ENCODE peak calls at places on chromosomes 12 and 14, in ten cellular contexts. A, J, L, U, M, F, N, I, Q and V are unnamed samples.

GRCh38 chr14:49594347-49595089 is 4.2 kb upstream of the LRR1 start:
- DNase-seq in A (peak), J (no peak), L (no peak), U (no peak), M (peak), F (peak), N (peak), I (peak), Q (no peak), V (no peak)

GRCh38 chr12:47025798-47026197 is 53.6 kb upstream of the PCED1B start:
- DNase-seq in A (no peak), J (no peak), L (no peak), U (no peak), M (no peak), F (no peak), N (no peak), I (no peak), Q (no peak), V (no peak)

GRCh38 chr14:49692895-49693737 is at the start of gene KLHDC1:
- DNase-seq in A (peak), J (peak), L (peak), U (peak), M (peak), F (peak), N (peak), I (peak), Q (peak), V (peak)

GRCh38 chr12:111297703-111298426 is 71.0 kb downstream of the PHETA1 start:
- DNase-seq in A (no peak), J (no peak), L (no peak), U (no peak), M (no peak), F (no peak), N (no peak), I (no peak), Q (no peak), V (no peak)

GRCh38 chr14:36973806-36974442 is 198.5 kb downstream of the SLC25A21 start:
- DNase-seq in A (peak), J (no peak), L (no peak), U (peak), M (no peak), F (no peak), N (peak), I (peak), Q (peak), V (no peak)

GRCh38 chr12:2018401-2018800 is 14.1 kb upstream of the DCP1B start:
- DNase-seq in A (no peak), J (no peak), L (no peak), U (no peak), M (no peak), F (no peak), N (no peak), I (no peak), Q (no peak), V (no peak)

GRCh38 chr12:93050026-93050747 is 121.1 kb upstream of the EEA1 start:
- DNase-seq in A (peak), J (no peak), L (no peak), U (peak), M (no peak), F (no peak), N (peak), I (peak), Q (peak), V (no peak)

GRCh38 chr14:53663709-53664108 is 292.9 kb downstream of the BMP4 start:
- DNase-seq in A (peak), J (no peak), L (no peak), U (no peak), M (peak), F (no peak), N (no peak), I (peak), Q (peak), V (no peak)

GRCh38 chr14:103021817-103022668 is 35.3 kb downstream of the CDC42BPB start:
- DNase-seq in A (peak), J (no peak), L (no peak), U (no peak), M (no peak), F (no peak), N (no peak), I (peak), Q (peak), V (no peak)

GRCh38 chr12:113860059-113860820 is 105.9 kb downstream of the RBM19 start:
- DNase-seq in A (no peak), J (no peak), L (no peak), U (no peak), M (no peak), F (no peak), N (no peak), I (no peak), Q (no peak), V (no peak)

GRCh38 chr14:67186369-67186768 is 2.9 kb upstream of the GARIN2 start:
- DNase-seq in A (no peak), J (no peak), L (no peak), U (no peak), M (no peak), F (no peak), N (no peak), I (no peak), Q (no peak), V (no peak)

GRCh38 chr14:74670726-74671125 is 42.2 kb downstream of the AREL1 start:
- DNase-seq in A (peak), J (no peak), L (no peak), U (no peak), M (no peak), F (no peak), N (no peak), I (peak), Q (no peak), V (no peak)

GRCh38 chr14:30283822-30284446 is 275.0 kb upstream of the G2E3 start:
- DNase-seq in A (peak), J (no peak), L (no peak), U (peak), M (no peak), F (no peak), N (no peak), I (peak), Q (peak), V (no peak)

GRCh38 chr12:2555487-2556082 is 239.2 kb upstream of the FKBP4 start:
- DNase-seq in A (no peak), J (no peak), L (no peak), U (no peak), M (no peak), F (no peak), N (no peak), I (no peak), Q (no peak), V (no peak)

GRCh38 chr12:93181396-93181965 is 196.2 kb upstream of the NUDT4 start:
- DNase-seq in A (no peak), J (no peak), L (no peak), U (no peak), M (no peak), F (no peak), N (no peak), I (no peak), Q (no peak), V (no peak)

GRCh38 chr14:92247937-92248336 is 75.0 kb upstream of the SLC24A4 start:
- DNase-seq in A (no peak), J (no peak), L (no peak), U (no peak), M (no peak), F (no peak), N (no peak), I (no peak), Q (no peak), V (no peak)

GRCh38 chr14:67837011-67837624 is 17.5 kb downstream of the RAD51B start:
- DNase-seq in A (peak), J (no peak), L (no peak), U (peak), M (peak), F (peak), N (peak), I (peak), Q (peak), V (peak)

GRCh38 chr14:100116134-100116533 is 43.3 kb downstream of the DEGS2 start:
- DNase-seq in A (no peak), J (no peak), L (no peak), U (no peak), M (no peak), F (no peak), N (no peak), I (no peak), Q (no peak), V (no peak)

GRCh38 chr12:82981150-82981549 is 294.4 kb downstream of the TMTC2 start:
- DNase-seq in A (peak), J (no peak), L (no peak), U (no peak), M (no peak), F (no peak), N (no peak), I (peak), Q (peak), V (no peak)

GRCh38 chr12:12327802-12328201 is 22.2 kb downstream of the MANSC1 start:
- DNase-seq in A (peak), J (no peak), L (no peak), U (no peak), M (no peak), F (no peak), N (no peak), I (peak), Q (peak), V (peak)

GRCh38 chr12:114864688-114865685 is 181.0 kb upstream of the TBX3 start:
- DNase-seq in A (no peak), J (no peak), L (no peak), U (no peak), M (no peak), F (no peak), N (no peak), I (no peak), Q (peak), V (no peak)

GRCh38 chr12:85036241-85036707 is at the start of the genes LRRIQ1 and TSPAN19:
- DNase-seq in A (peak), J (peak), L (peak), U (no peak), M (peak), F (peak), N (peak), I (peak), Q (peak), V (peak)

DNA sequence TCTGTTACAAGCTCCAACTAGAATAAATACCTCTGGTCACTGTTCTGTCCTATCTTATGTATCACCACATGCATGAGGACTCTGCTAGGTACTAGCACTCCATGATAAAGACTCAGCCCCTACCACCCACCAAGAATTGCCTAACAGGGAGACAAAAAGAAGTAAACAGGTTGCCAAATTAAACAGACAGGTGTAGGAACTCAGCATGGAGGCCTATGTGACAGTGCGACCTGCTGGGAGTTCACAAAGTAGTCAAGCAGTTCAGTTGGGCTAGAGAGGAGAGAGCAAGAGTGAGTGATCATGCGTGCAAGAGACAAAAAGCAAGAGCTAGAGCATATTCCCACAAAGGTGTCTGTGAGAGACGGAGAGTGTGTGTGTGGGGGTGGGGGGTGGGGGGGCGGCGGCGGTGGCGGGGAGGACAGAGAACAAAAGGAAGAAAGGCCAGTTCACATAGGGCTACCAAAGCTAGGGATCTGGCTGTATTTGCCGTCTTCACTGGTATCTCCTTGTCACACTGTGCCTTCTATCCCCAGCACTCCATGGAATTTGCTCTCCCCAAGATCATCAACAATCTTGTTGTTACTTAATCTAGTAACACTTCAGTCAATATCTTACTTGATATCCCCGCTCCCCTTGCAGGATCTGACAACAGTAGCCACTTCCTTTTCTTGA is 81.2 kb downstream of the SPPL3 start:
- DNase-seq in A (no peak), J (no peak), L (no peak), U (no peak), M (no peak), F (no peak), N (no peak), I (no peak), Q (no peak), V (no peak)
- H3K4me3 ChIP-seq in A (no peak), J (no peak), L (no peak), U (no peak), M (no peak), F (no peak), N (no peak), I (no peak), Q (no peak), V (no peak)

DNA sequence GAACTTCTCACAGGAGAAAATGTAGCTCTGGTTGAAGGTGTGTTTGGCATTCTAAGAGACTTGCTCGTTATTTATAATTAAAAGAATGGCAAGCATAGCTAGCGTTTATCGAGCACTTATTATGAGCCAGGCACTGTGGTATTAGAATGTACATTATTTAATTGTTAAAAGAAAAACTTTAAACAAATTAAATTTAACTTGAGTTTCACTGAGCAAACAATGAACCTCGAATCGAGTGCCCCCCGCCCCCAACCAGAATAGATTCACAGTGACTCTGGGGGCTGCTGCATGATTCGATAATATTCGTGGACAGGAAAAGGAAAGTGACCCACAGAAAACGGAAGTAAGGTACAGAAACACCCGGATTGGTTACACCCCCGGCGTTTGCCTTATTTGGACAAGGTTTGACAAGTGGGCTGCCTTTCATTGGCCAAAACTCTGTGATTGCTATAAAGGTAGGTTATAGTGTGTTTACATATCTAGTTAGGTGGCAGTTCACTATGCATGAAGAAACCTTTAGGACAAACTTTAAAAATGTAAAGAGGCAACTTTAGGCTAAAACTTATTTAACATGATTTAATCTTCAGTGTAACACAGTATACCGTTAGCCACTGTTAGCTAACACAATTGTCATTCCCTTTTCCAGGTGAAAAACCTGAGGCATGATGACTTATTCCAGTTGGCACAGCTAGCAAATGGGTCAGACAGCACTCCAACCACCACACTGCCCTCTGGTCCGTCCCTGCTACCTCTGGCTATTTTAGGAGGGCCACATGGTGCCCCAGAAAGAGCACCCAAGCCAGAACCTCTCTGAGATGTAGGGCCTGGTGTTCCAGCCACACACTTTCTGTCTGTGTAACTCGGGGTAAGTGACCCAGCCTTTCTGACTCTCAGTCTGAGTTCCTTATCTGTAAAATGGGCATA is 7.1 kb downstream of the SCNN1A start:
- DNase-seq in A (no peak), J (no peak), L (peak), U (no peak), M (no peak), F (no peak), N (no peak), I (no peak), Q (no peak), V (no peak)
- H3K4me3 ChIP-seq in A (no peak), J (no peak), L (peak), U (no peak), M (no peak), F (no peak), N (no peak), I (no peak), Q (no peak), V (no peak)

GRCh38 chr12:109052415-109053323 is at the start of gene USP30:
- DNase-seq in A (peak), J (peak), L (peak), U (peak), M (peak), F (peak), N (peak), I (peak), Q (peak), V (peak)
- H3K4me3 ChIP-seq in A (peak), J (peak), L (peak), U (peak), M (peak), F (peak), N (peak), I (peak), Q (peak), V (peak)

DNA sequence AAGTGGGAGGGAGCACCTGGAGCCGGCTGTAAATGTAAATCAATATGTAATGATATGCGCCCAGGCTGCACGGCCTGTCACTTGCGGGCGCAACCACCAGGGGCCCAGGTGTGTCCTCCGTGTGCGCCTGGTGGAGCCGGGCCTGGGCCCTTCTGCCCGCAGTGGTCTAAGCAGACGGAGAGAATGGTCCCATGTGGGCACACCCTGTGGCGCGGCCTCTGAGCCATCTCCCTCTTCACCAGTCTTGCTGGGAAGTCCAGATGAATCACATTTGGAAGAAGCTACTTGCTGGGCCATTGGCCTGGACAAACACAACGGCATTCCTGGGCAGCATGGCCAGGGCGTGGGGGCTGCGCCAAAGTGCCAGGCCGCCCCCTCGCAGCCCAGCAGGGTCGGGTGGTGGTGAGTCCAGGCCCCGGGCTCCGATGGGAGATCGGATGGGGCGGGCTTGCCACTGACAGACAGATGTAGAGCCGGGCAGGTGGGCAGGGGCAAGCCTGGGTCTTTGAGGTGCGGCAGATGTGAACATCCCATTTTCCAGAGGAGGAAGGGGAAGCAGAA is 193.2 kb upstream of the C14orf180 start:
- DNase-seq in A (no peak), J (no peak), L (peak), U (no peak), M (peak), F (no peak), N (no peak), I (no peak), Q (no peak), V (no peak)
- H3K4me3 ChIP-seq in A (no peak), J (no peak), L (no peak), U (no peak), M (no peak), F (no peak), N (no peak), I (no peak), Q (no peak), V (no peak)

DNA sequence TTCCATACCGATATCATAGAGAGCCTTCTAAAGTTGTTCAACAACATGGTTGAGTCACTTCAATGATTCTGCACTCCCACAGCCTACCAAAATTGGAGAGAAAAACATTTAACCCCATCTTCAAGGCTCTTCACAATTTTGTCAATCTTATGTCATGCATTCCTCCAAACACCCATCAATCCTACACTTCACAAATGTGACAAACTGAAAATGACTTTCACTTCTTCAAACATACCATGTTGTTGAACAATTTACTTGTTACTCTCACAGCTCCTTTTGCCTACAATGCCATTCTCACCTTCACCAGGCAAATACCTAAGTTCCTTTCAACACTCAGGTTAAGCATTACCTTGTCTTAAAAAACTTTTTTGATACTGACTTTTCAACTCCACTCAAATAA is 88.0 kb downstream of the OSBPL8 start:
- DNase-seq in A (no peak), J (no peak), L (no peak), U (no peak), M (no peak), F (no peak), N (no peak), I (no peak), Q (no peak), V (no peak)
- H3K4me3 ChIP-seq in A (no peak), J (no peak), L (no peak), U (no peak), M (no peak), F (no peak), N (no peak), I (no peak), Q (no peak), V (no peak)

GRCh38 chr14:20623798-20624197 is 17.7 kb downstream of the OR6S1 start:
- DNase-seq in A (no peak), J (no peak), L (no peak), U (no peak), M (no peak), F (no peak), N (no peak), I (no peak), Q (no peak), V (no peak)
- H3K4me3 ChIP-seq in A (no peak), J (no peak), L (no peak), U (no peak), M (no peak), F (no peak), N (no peak), I (no peak), Q (no peak), V (no peak)

GRCh38 chr12:459430-460258 is at the start of gene B4GALNT3:
- DNase-seq in A (peak), J (peak), L (peak), U (no peak), M (peak), F (peak), N (no peak), I (peak), Q (no peak), V (peak)
- H3K4me3 ChIP-seq in A (peak), J (peak), L (peak), U (peak), M (peak), F (peak), N (peak), I (peak), Q (peak), V (peak)

GRCh38 chr12:42742691-42743090 is 153.1 kb upstream of the PRICKLE1 start:
- DNase-seq in A (no peak), J (no peak), L (no peak), U (no peak), M (no peak), F (no peak), N (no peak), I (no peak), Q (peak), V (peak)
- H3K4me3 ChIP-seq in A (peak), J (no peak), L (no peak), U (no peak), M (no peak), F (no peak), N (no peak), I (no peak), Q (no peak), V (no peak)

GRCh38 chr12:76037130-76038105 is 5.8 kb upstream of the PHLDA1 start:
- DNase-seq in A (peak), J (no peak), L (no peak), U (no peak), M (peak), F (no peak), N (peak), I (peak), Q (peak), V (no peak)
- H3K4me3 ChIP-seq in A (no peak), J (no peak), L (no peak), U (no peak), M (no peak), F (no peak), N (no peak), I (no peak), Q (no peak), V (no peak)